ENCODE peak calls at places on chromosomes 5 and 9, in ten cellular contexts. K is A172; F is GM06990; T is CD4-positive, alpha-beta T cell; E is mucosa of gallbladder; B is cardiac fibroblast; W is NCI-H526; G is caudate nucleus; O is stimulated activated CD8-positive, alpha-beta memory T cell treated with anti-CD3 and anti-CD28 coated beads, Interleukin-4, amount 100 ng/mL, for 4 hours; Z is EL. I is an unnamed sample.

GRCh38 chr9:93130861-93131481 is 3.1 kb downstream of the NINJ1 start:
- DNase-seq in K (no peak), F (no peak), T (no peak), E (no peak), B (no peak), W (no peak), G (no peak), O (no peak), Z (no peak), I (no peak)

GRCh38 chr5:138725153-138725884 is 27.9 kb upstream of the CTNNA1 start:
- DNase-seq in K (peak), F (no peak), T (no peak), E (peak), B (peak), W (peak), G (peak), O (no peak), Z (peak), I (peak)

GRCh38 chr9:135905380-135906282 is 1.7 kb downstream of the CAMSAP1 start:
- DNase-seq in K (peak), F (no peak), T (peak), E (no peak), B (peak), W (no peak), G (no peak), O (peak), Z (peak), I (no peak)

GRCh38 chr9:120265791-120266190 is 314.2 kb downstream of the CDK5RAP2 start:
- DNase-seq in K (no peak), F (no peak), T (no peak), E (no peak), B (peak), W (no peak), G (peak), O (no peak), Z (no peak), I (peak)

GRCh38 chr9:78369644-78370219 is 72.8 kb downstream of the PSAT1 start:
- DNase-seq in K (peak), F (no peak), T (peak), E (peak), B (peak), W (peak), G (peak), O (peak), Z (peak), I (peak)

GRCh38 chr5:163861670-163862069 is 356.3 kb downstream of the MAT2B start:
- DNase-seq in K (peak), F (no peak), T (no peak), E (no peak), B (peak), W (no peak), G (no peak), O (no peak), Z (peak), I (no peak)

GRCh38 chr9:136840877-136841645 is 1.2 kb upstream of the AJM1 start:
- DNase-seq in K (peak), F (no peak), T (no peak), E (peak), B (peak), W (peak), G (peak), O (no peak), Z (peak), I (peak)

GRCh38 chr9:93231121-93231694 is 47.3 kb downstream of the WNK2 start:
- DNase-seq in K (no peak), F (no peak), T (no peak), E (peak), B (no peak), W (no peak), G (no peak), O (no peak), Z (no peak), I (no peak)

GRCh38 chr5:1338196-1338490 is 6.8 kb downstream of the CLPTM1L start:
- DNase-seq in K (no peak), F (no peak), T (no peak), E (no peak), B (no peak), W (no peak), G (no peak), O (no peak), Z (no peak), I (no peak)

GRCh38 chr9:107760469-107761242 is 271.1 kb upstream of the KLF4 start:
- DNase-seq in K (no peak), F (no peak), T (no peak), E (peak), B (no peak), W (no peak), G (peak), O (no peak), Z (no peak), I (peak)

GRCh38 chr9:133585481-133586367 is 23.5 kb downstream of the FAM163B start:
- DNase-seq in K (no peak), F (no peak), T (no peak), E (no peak), B (no peak), W (peak), G (no peak), O (no peak), Z (peak), I (no peak)

GRCh38 chr5:124870070-124870469 is 123.6 kb upstream of the ZNF608 start:
- DNase-seq in K (no peak), F (no peak), T (no peak), E (no peak), B (no peak), W (no peak), G (no peak), O (no peak), Z (no peak), I (no peak)

GRCh38 chr9:7094052-7094451 is 336.3 kb downstream of the KDM4C start:
- DNase-seq in K (no peak), F (no peak), T (no peak), E (no peak), B (peak), W (no peak), G (no peak), O (no peak), Z (peak), I (no peak)

GRCh38 chr5:1792842-1793266 is 6.8 kb downstream of the MRPL36 start:
- DNase-seq in K (peak), F (peak), T (peak), E (peak), B (peak), W (no peak), G (no peak), O (peak), Z (peak), I (no peak)

GRCh38 chr9:136118367-136119258 is at the start of gene TMEM250:
- DNase-seq in K (peak), F (peak), T (peak), E (peak), B (peak), W (peak), G (peak), O (peak), Z (peak), I (peak)

GRCh38 chr9:116697341-116697740 is 10.2 kb downstream of the TRIM32 start:
- DNase-seq in K (peak), F (no peak), T (no peak), E (no peak), B (peak), W (no peak), G (no peak), O (no peak), Z (peak), I (no peak)

I was measured in putamen.